ENCODE peak calls at places on chromosomes 13 and 19, in nine cellular contexts. E is heart right ventricle; C is CD8-positive, alpha-beta T cell; U is stomach; Q is astrocyte; A is transverse colon; T is colonic mucosa; R is mammary epithelial cell; Z is fibroblast of lung. O is an unnamed sample.

GRCh38 chr13:67769063-67769986 is 539.2 kb upstream of the PCDH9 start:
- DNase-seq in E (no peak), C (no peak), U (no peak), Q (no peak), A (no peak), T (no peak), R (no peak), Z (no peak), O (no peak)

GRCh38 chr19:33199441-33200265 is 5.5 kb downstream of the LRP3 start:
- DNase-seq in E (no peak), C (no peak), U (no peak), Q (no peak), A (no peak), T (no peak), R (no peak), Z (peak; percentile 13), O (no peak)

GRCh38 chr13:28636078-28636477 is 22.9 kb upstream of the POMP start:
- DNase-seq in E (no peak), C (no peak), U (no peak), Q (peak; percentile 71), A (no peak), T (no peak), R (no peak), Z (peak; percentile 73), O (no peak)

GRCh38 chr13:68696907-68697306 is 1410.7 kb upstream of the ATXN8OS start:
- DNase-seq in E (no peak), C (no peak), U (no peak), Q (no peak), A (no peak), T (no peak), R (no peak), Z (no peak), O (no peak)

GRCh38 chr19:32176591-32176990 is 168.8 kb upstream of the ZNF507 start:
- DNase-seq in E (no peak), C (no peak), U (no peak), Q (no peak), A (no peak), T (peak; percentile 3), R (no peak), Z (no peak), O (no peak)

GRCh38 chr13:73754727-73755292 is 379.4 kb downstream of the KLF12 start:
- DNase-seq in E (peak; percentile 51), C (no peak), U (no peak), Q (peak; percentile 36), A (no peak), T (peak; percentile 69), R (peak; percentile 50), Z (peak; percentile 56), O (peak; percentile 85)

GRCh38 chr19:19212866-19213265 is 1.1 kb downstream of the NCAN start:
- DNase-seq in E (no peak), C (no peak), U (no peak), Q (no peak), A (no peak), T (no peak), R (no peak), Z (no peak), O (no peak)

GRCh38 chr19:16338470-16339360 is 14.1 kb downstream of the KLF2 start:
- DNase-seq in E (no peak), C (peak; percentile 59), U (no peak), Q (peak; percentile 98), A (peak; percentile 40), T (no peak), R (peak; percentile 72), Z (peak; percentile 98), O (peak; percentile 91)

GRCh38 chr19:49677232-49677881 is at the start of gene PRMT1:
- DNase-seq in E (no peak), C (peak; percentile 67), U (no peak), Q (no peak), A (peak; percentile 44), T (no peak), R (no peak), Z (peak; percentile 29), O (peak; percentile 47)

GRCh38 chr13:87675851-87676250 is 4.7 kb downstream of the SLITRK5 start:
- DNase-seq in E (no peak), C (no peak), U (no peak), Q (no peak), A (no peak), T (no peak), R (no peak), Z (no peak), O (no peak)

GRCh38 chr19:961866-962620 is 22.1 kb upstream of the WDR18 start:
- DNase-seq in E (no peak), C (no peak), U (no peak), Q (no peak), A (peak; percentile 69), T (peak; percentile 80), R (no peak), Z (peak; percentile 36), O (peak; percentile 44)

GRCh38 chr19:8832132-8833021 is at the start of the genes MBD3L1 and ZNF558:
- DNase-seq in E (peak; percentile 99), C (peak; percentile 100), U (peak; percentile 97), Q (peak; percentile 95), A (peak; percentile 98), T (peak; percentile 98), R (peak; percentile 95), Z (peak; percentile 97), O (peak; percentile 98)

GRCh38 chr13:94722596-94722995 is 10.3 kb upstream of the SOX21 start:
- DNase-seq in E (no peak), C (no peak), U (no peak), Q (peak; percentile 9), A (no peak), T (no peak), R (no peak), Z (peak; percentile 16), O (no peak)

GRCh38 chr13:23679214-23679613 is 109.0 kb downstream of the TNFRSF19 start:
- DNase-seq in E (no peak), C (no peak), U (no peak), Q (peak; percentile 84), A (no peak), T (no peak), R (no peak), Z (peak; percentile 88), O (peak; percentile 87)

GRCh38 chr13:18952225-18953016 is 229.2 kb downstream of the TUBA3C start:
- DNase-seq in E (no peak), C (no peak), U (no peak), Q (no peak), A (no peak), T (no peak), R (no peak), Z (no peak), O (no peak)

GRCh38 chr13:95573226-95573625 is 20.7 kb downstream of the CLDN10 start:
- DNase-seq in E (no peak), C (no peak), U (no peak), Q (no peak), A (no peak), T (no peak), R (peak; percentile 67), Z (peak; percentile 27), O (peak; percentile 59)

GRCh38 chr13:46586766-46587509 is 34.0 kb downstream of the LRCH1 start:
- DNase-seq in E (no peak), C (no peak), U (no peak), Q (peak; percentile 64), A (no peak), T (no peak), R (no peak), Z (peak; percentile 65), O (no peak)

GRCh38 chr19:40596608-40597328 is 4.4 kb upstream of the LTBP4 start:
- DNase-seq in E (peak; percentile 52), C (no peak), U (peak; percentile 76), Q (no peak), A (peak; percentile 56), T (peak; percentile 54), R (no peak), Z (peak; percentile 60), O (peak; percentile 59)
- H3K4me1 ChIP-seq in E (peaks cover 40% of the 10 kb centered on the region), C (peaks cover 50% of the 10 kb centered on the region), U (peaks cover 52% of the 10 kb centered on the region), Q (peaks cover 28% of the 10 kb centered on the region), A (peaks cover 40% of the 10 kb centered on the region), T (peaks cover 9% of the 10 kb centered on the region), R (peaks cover 23% of the 10 kb centered on the region), Z (peaks cover 17% of the 10 kb centered on the region), O (peaks cover 23% of the 10 kb centered on the region)

DNA sequence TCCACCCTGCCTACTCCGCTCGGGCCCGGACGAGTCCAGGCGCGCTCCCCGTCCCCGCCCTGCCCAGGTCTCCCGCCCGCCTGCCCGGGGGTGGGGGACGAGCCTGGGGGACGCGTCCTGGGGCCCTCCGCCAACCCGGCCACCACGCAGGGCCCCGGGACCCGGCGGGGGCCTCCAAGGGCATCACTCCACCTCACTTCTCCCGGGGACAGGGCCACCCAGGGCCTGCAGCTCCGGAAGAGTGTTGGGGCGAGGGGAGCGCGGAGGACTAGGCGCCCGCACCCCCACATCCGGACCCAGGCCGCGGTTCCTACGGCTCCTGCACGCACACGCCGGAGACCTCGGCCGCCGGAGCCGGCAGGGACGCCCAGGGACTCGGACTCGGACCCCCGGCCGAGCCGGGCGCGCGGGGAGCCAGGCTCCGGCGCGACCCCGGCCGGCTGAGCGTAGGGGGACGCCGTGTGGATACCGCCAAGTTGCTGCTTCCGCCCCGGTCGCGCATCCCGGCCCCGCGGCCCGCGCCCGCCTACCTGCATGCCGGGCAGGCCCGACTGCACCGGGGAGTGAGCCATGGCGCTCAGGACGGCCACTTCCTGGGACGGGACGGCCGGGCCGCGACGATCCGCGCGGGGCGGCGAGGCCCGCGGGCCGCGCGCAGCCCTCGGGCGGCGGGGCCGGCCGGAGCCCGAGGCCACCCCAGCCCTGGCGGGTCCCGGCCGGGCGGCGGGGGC is 527 bp downstream of the STK24 start:
- DNase-seq in E (peak; percentile 60), C (peak; percentile 49), U (peak; percentile 59), Q (no peak), A (peak; percentile 70), T (peak; percentile 67), R (peak; percentile 67), Z (peak; percentile 38), O (no peak)
- H3K4me1 ChIP-seq in E (peaks cover 40% of the 10 kb centered on the region), C (peaks cover 46% of the 10 kb centered on the region), U (peaks cover 68% of the 10 kb centered on the region), Q (peaks cover 36% of the 10 kb centered on the region), A (peaks cover 49% of the 10 kb centered on the region), T (peaks cover 19% of the 10 kb centered on the region), R (peaks cover 31% of the 10 kb centered on the region), Z (peaks cover 16% of the 10 kb centered on the region), O (peaks cover 38% of the 10 kb centered on the region)

DNA sequence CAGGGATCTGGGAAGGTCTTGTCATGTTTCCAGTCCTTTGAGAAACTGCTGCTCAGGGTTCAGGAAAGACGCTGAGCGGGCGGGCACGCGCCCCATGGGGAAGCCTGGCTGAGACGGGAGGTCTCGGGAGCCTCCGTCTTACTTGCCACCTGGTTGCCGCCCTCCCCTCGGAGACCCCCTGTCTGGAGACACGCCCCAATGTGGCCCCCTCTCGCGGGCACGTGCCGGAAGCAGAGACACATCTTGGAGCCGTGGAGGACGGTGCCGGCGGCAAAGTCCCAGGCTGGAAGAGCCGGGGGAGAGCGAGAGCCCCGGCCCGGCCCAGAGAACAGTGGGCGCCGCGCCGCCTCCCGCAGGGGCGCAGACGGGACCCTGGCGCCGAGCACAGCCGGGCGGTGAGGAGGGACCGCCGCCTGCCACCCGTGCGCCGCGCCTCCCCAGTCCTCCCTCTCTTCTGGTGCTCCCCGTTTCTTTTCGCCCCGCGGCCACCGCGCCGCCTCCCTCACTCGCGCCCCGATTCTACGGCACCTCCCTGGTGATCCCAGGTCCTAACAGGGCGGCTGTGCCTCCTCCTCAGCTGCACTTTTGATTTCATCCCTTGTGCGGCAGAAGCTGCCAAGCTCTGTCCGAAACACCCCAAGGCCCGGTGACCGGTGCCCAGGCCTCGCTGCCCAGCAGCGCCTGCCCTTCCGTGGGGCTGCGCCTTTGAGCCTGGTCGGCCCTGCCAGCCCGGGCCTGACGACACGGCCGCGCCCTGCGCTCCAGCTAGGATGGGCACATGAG is 15.5 kb downstream of the GJB2 start:
- DNase-seq in E (no peak), C (no peak), U (no peak), Q (no peak), A (no peak), T (no peak), R (no peak), Z (no peak), O (no peak)
- H3K4me1 ChIP-seq in E (no peaks in the 10 kb centered on the region), C (no peaks in the 10 kb centered on the region), U (peaks cover 28% of the 10 kb centered on the region), Q (peaks cover 13% of the 10 kb centered on the region), A (peaks cover 3% of the 10 kb centered on the region), T (no peaks in the 10 kb centered on the region), R (peaks cover 25% of the 10 kb centered on the region), Z (peaks cover 8% of the 10 kb centered on the region), O (peaks cover 17% of the 10 kb centered on the region)

GRCh38 chr13:109764474-109765292 is 21.7 kb downstream of the IRS2 start:
- DNase-seq in E (no peak), C (no peak), U (no peak), Q (peak; percentile 24), A (no peak), T (no peak), R (peak; percentile 59), Z (peak; percentile 47), O (no peak)
- H3K4me1 ChIP-seq in E (peaks cover 23% of the 10 kb centered on the region), C (peaks cover 10% of the 10 kb centered on the region), U (peaks cover 49% of the 10 kb centered on the region), Q (no peaks in the 10 kb centered on the region), A (no peaks in the 10 kb centered on the region), T (no peaks in the 10 kb centered on the region), R (peaks cover 45% of the 10 kb centered on the region), Z (no peaks in the 10 kb centered on the region), O (no peaks in the 10 kb centered on the region)